ENCODE peak calls at places on chromosomes 3 and 15, in five cellular contexts. W is neural progenitor cell, C is astrocyte of the spinal cord, Y is sigmoid colon, K is tibial nerve. P is an unnamed sample.

GRCh38 chr15:52529289-52529929 is 729 bp upstream of the MYO5A start:
- DNase-seq in W (no peak), C (peak), Y (no peak), K (no peak), P (no peak)

GRCh38 chr15:68478853-68479252 is 46.9 kb upstream of the ITGA11 start:
- DNase-seq in W (no peak), C (no peak), Y (no peak), K (no peak), P (no peak)

GRCh38 chr15:39434751-39435238 is 146.1 kb upstream of the THBS1 start:
- DNase-seq in W (no peak), C (peak), Y (no peak), K (no peak), P (no peak)

GRCh38 chr3:178443634-178444033 is 92.6 kb upstream of the KCNMB2 start:
- DNase-seq in W (no peak), C (peak), Y (no peak), K (no peak), P (peak)

GRCh38 chr3:63900459-63900858 is 11.7 kb downstream of the SCAANT1 start:
- DNase-seq in W (no peak), C (no peak), Y (no peak), K (peak), P (no peak)

GRCh38 chr3:29887450-29887849 is 606.6 kb downstream of the RBMS3 start:
- DNase-seq in W (no peak), C (no peak), Y (no peak), K (no peak), P (no peak)

GRCh38 chr3:129663045-129663446 is 56.6 kb upstream of the PLXND1 start:
- DNase-seq in W (peak), C (no peak), Y (no peak), K (no peak), P (no peak)

GRCh38 chr3:27311400-27311799 is 57.8 kb downstream of the NEK10 start:
- DNase-seq in W (peak), C (peak), Y (no peak), K (no peak), P (peak)

GRCh38 chr3:182710557-182711157 is 82.6 kb upstream of the ATP11B start:
- DNase-seq in W (peak), C (peak), Y (no peak), K (no peak), P (peak)

GRCh38 chr3:50494136-50494535 is 9.3 kb downstream of the CACNA2D2 start:
- DNase-seq in W (no peak), C (no peak), Y (no peak), K (no peak), P (no peak)

GRCh38 chr3:127655641-127656040 is 17.1 kb upstream of the ABTB1 start:
- DNase-seq in W (no peak), C (peak), Y (no peak), K (no peak), P (peak)

GRCh38 chr15:35308802-35309201 is 223.7 kb upstream of the NANOGP8 start:
- DNase-seq in W (no peak), C (peak), Y (peak), K (no peak), P (peak)

GRCh38 chr3:123877965-123878364 is 6.2 kb downstream of the MYLK start:
- DNase-seq in W (no peak), C (no peak), Y (no peak), K (no peak), P (no peak)

GRCh38 chr3:54550216-54550977 is 377.5 kb downstream of the LRTM1 start:
- DNase-seq in W (no peak), C (no peak), Y (no peak), K (no peak), P (no peak)

GRCh38 chr3:40631341-40631995 is 106.7 kb downstream of the ZNF621 start:
- DNase-seq in W (no peak), C (no peak), Y (no peak), K (no peak), P (no peak)

GRCh38 chr3:71601811-71602210 is 18.3 kb upstream of the FOXP1 start:
- DNase-seq in W (no peak), C (peak), Y (no peak), K (no peak), P (peak)

GRCh38 chr15:34116620-34117019 is 14.7 kb downstream of the PGBD4 start:
- DNase-seq in W (no peak), C (no peak), Y (no peak), K (no peak), P (no peak)

GRCh38 chr3:67788396-67788795 is 134.0 kb upstream of the SUCLG2 start:
- DNase-seq in W (no peak), C (no peak), Y (no peak), K (no peak), P (no peak)

GRCh38 chr15:95559875-95560394 is 770.6 kb upstream of the NR2F2 start:
- DNase-seq in W (no peak), C (peak), Y (no peak), K (peak), P (peak)

GRCh38 chr3:135565481-135565880 is 400.0 kb upstream of the PPP2R3A start:
- DNase-seq in W (no peak), C (no peak), Y (no peak), K (no peak), P (no peak)

GRCh38 chr15:33789141-33789540 is 179.2 kb upstream of the CHRM5 start:
- DNase-seq in W (peak), C (peak), Y (no peak), K (no peak), P (no peak)

GRCh38 chr3:193554790-193555189 is at the start of gene ATP13A4:
- DNase-seq in W (peak), C (no peak), Y (no peak), K (no peak), P (no peak)

GRCh38 chr3:165459924-165460540 is 263.8 kb upstream of the SLITRK3 start:
- DNase-seq in W (no peak), C (no peak), Y (no peak), K (no peak), P (no peak)

GRCh38 chr15:85878866-85879265 is 84.1 kb upstream of the KLHL25 start:
- DNase-seq in W (no peak), C (no peak), Y (no peak), K (no peak), P (no peak)

GRCh38 chr15:78049691-78050440 is 27.6 kb downstream of the TBC1D2B start:
- DNase-seq in W (no peak), C (peak), Y (no peak), K (no peak), P (no peak)

GRCh38 chr15:99631256-99631655 is 65.5 kb downstream of the MEF2A start:
- DNase-seq in W (no peak), C (no peak), Y (no peak), K (no peak), P (no peak)

GRCh38 chr3:13111173-13111873 is 38.1 kb upstream of the IQSEC1 start:
- DNase-seq in W (no peak), C (no peak), Y (peak), K (no peak), P (no peak)

GRCh38 chr3:37687966-37688365 is 173.7 kb upstream of the CTDSPL start:
- DNase-seq in W (no peak), C (no peak), Y (no peak), K (no peak), P (no peak)

GRCh38 chr3:178536271-178537079 is at the start of gene KCNMB2:
- DNase-seq in W (peak), C (peak), Y (no peak), K (no peak), P (no peak)

GRCh38 chr3:54139630-54140029 is 17.3 kb downstream of the CACNA2D3 start:
- DNase-seq in W (no peak), C (no peak), Y (no peak), K (no peak), P (no peak)

GRCh38 chr3:71893702-71894479 is 108.9 kb upstream of the PROK2 start:
- DNase-seq in W (no peak), C (no peak), Y (no peak), K (no peak), P (no peak)

GRCh38 chr3:114272271-114272670 is 21.6 kb upstream of the TIGIT start:
- DNase-seq in W (no peak), C (peak), Y (no peak), K (no peak), P (peak)

GRCh38 chr3:49327485-49327884 is 12.4 kb downstream of the USP4 start:
- DNase-seq in W (peak), C (no peak), Y (no peak), K (no peak), P (no peak)

GRCh38 chr3:107662586-107662985 is 139.8 kb downstream of the BBX start:
- DNase-seq in W (no peak), C (no peak), Y (no peak), K (no peak), P (no peak)

GRCh38 chr3:18424862-18425640 is at the start of gene SATB1:
- DNase-seq in W (peak), C (peak), Y (peak), K (peak), P (no peak)

GRCh38 chr3:176595307-176595706 is 602.0 kb downstream of the TBL1XR1 start:
- DNase-seq in W (no peak), C (peak), Y (no peak), K (no peak), P (no peak)

GRCh38 chr3:169264711-169265110 is 398.8 kb downstream of the MECOM start:
- DNase-seq in W (no peak), C (peak), Y (no peak), K (no peak), P (no peak)

GRCh38 chr15:65431731-65432130 is 9.0 kb upstream of the IGDCC4 start:
- DNase-seq in W (no peak), C (no peak), Y (peak), K (no peak), P (no peak)
- H3K4me3 ChIP-seq in W (no peak), C (no peak), Y (no peak), K (no peak), P (no peak)

DNA sequence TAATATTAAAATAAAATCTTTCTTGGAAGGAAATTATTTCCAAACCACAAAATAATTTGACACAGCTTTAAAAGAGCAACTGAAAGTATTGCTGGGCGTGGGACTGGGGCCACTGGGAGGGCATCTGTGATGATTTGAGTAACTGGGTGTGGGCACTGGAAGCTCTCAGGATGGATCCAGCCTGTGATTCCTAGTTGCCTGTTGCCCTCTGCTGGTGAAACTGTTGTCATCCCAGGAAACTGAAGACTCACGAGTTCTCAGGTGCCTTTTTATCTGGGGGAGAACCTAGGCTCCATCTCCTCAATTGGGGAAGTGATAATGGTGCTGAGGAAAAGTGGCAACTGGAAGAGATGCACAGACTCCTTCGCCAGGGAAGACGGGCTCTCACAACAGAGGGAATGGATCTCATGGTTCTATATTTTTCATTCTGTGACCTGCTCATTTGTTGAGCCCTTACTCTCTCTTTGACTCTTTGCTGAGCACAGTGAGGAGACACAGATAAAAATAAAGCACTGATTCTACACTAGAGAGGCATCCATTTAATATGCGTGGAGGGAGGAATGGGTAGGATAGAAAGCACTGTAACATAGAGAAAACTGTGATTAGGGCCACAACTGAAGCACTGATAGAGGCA is 61.6 kb downstream of the TPRG1 start:
- DNase-seq in W (peak), C (peak), Y (no peak), K (peak), P (peak)
- TF ChIP-seq CTCF in W (peak), C (peak), Y (peak), K (peak), P (peak)

GRCh38 chr3:188489639-188490405 is 335.9 kb downstream of the LPP start:
- DNase-seq in W (no peak), C (peak), Y (no peak), K (no peak), P (no peak)
- H3K4me3 ChIP-seq in W (no peak), C (no peak), Y (no peak), K (no peak), P (no peak)

DNA sequence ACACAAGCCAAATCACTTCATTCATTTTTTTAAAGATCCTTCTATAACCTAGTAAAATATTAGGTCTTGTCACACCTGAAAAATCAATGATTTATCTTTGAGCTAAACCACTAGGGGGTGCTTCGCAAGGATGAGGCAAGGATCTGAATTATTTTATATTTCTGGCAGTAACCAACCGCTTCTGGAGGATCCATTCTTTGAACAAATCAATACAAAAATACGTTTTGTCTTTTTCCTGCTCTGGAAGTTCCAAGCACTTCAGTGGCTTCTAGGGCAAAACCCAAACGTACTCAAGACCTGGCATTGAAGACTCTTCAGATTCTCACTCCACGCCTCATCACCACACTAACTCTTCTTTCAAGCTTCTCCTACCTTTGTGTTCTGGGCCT is 486 bp downstream of the LSG1 start:
- DNase-seq in W (peak), C (peak), Y (no peak), K (no peak), P (no peak)
- TF ChIP-seq CTCF in W (peak), C (peak), Y (peak), K (no peak), P (peak)

DNA sequence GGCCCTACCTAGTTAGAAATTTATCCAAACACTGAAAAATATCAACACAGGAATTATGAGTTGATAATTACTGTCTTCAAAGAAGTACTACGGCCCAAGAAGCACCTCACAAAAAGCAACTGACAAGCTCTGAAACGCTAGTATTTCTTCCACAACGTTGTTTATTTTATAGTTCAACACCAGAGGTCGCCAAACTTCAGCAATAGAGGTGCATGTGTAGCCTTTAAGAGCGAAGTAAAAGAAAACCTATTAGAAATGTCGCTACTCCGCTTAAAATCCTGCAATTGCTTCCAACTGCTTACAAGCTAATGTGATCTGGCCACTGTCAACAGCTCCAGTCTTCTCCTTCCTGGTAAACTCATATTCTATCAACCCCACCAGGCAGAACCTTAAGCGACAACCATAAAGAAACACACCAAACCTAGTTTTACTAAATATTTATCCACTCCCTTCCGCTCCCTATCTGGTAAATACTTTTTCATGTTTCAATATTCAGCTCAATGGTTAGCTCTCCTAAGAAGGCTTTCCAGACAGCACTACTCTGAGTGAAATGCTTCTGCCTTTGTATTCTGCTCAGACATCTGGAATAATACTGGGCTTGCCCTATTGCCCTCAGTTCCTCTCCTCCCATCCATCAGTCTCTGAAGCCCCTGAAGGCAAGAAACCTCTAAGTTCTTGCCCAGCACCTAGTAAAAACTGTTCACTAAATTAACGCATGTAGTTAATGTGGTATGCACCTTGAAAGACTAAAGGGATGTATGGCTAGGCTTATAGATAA is 110.2 kb downstream of the NR1I2 start:
- DNase-seq in W (peak), C (peak), Y (no peak), K (peak), P (peak)
- H3K4me3 ChIP-seq in W (no peak), C (no peak), Y (peak), K (no peak), P (no peak)

DNA sequence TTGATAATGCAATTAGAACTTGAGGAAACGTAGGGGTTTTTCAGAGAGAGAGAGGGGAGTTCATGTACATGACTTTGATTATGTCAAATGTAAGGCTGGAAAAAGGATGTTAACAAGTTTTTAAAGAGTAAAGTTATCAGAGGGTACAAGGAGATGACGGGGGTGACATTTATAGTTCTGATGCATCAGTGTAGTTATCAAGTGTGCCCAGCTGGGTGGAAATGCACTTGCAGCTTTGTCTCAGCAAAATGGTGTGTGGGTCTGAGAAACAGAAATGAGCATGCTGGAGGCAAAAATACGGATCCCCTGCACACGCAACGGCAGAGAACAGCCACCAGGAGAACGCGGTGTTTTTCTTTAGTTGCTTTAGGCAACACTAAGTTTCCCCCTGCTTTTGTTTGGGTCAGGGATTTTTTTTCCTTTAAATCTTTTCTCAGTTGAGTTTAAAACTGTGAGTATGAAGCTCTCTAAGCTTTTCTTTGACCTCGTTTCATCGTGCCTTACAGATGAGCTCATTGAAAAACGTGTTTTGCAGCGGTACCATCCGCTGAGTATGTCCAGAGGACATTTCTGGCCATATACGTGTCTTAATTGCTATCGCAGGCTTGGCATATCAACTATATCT is 205.4 kb downstream of the PDZRN3 start:
- DNase-seq in W (peak), C (peak), Y (no peak), K (no peak), P (no peak)
- TF ChIP-seq CTCF in W (peak), C (peak), Y (peak), K (no peak), P (peak)

GRCh38 chr3:192253138-192253537 is 474.2 kb downstream of the FGF12 start:
- DNase-seq in W (no peak), C (no peak), Y (no peak), K (no peak), P (no peak)
- H3K4me3 ChIP-seq in W (no peak), C (no peak), Y (no peak), K (no peak), P (no peak)

GRCh38 chr3:88219138-88219792 is 69.5 kb downstream of the C3orf38 start:
- DNase-seq in W (peak), C (peak), Y (no peak), K (peak), P (peak)
- TF ChIP-seq CTCF in W (peak), C (peak), Y (no peak), K (peak), P (peak)

P was measured in astrocyte of the cerebellum.